ENCODE peak calls at places on chromosomes 3 and 15, in ten cellular contexts. E, S, U, F, H, D, Z, J, T and N are unnamed samples.

GRCh38 chr3:181264491-181264890 is 275.0 kb upstream of the DNAJC19 start:
- DNase-seq in E (no peak), S (no peak), U (no peak), F (no peak), H (no peak), D (no peak), Z (no peak), J (no peak), T (no peak), N (no peak)

GRCh38 chr15:39799552-39800011 is 16.9 kb upstream of the FSIP1 start:
- DNase-seq in E (no peak), S (no peak), U (no peak), F (no peak), H (no peak), D (no peak), Z (no peak), J (no peak), T (no peak), N (no peak)

GRCh38 chr3:20125912-20126311 is 60.1 kb downstream of the SGO1 start:
- DNase-seq in E (no peak), S (no peak), U (no peak), F (no peak), H (peak), D (no peak), Z (no peak), J (no peak), T (no peak), N (no peak)

GRCh38 chr15:77759896-77760592 is 127.3 kb upstream of the LINGO1 start:
- DNase-seq in E (no peak), S (peak), U (no peak), F (no peak), H (no peak), D (no peak), Z (no peak), J (no peak), T (no peak), N (no peak)

GRCh38 chr3:33884204-33884561 is 85.8 kb downstream of the PDCD6IP start:
- DNase-seq in E (no peak), S (peak), U (no peak), F (peak), H (peak), D (peak), Z (peak), J (no peak), T (no peak), N (peak)

GRCh38 chr15:66570327-66570726 is 4.5 kb upstream of the LCTL start:
- DNase-seq in E (no peak), S (no peak), U (no peak), F (no peak), H (no peak), D (no peak), Z (no peak), J (no peak), T (no peak), N (no peak)

GRCh38 chr3:181493423-181493822 is 218.3 kb upstream of the SOX2 start:
- DNase-seq in E (no peak), S (peak), U (peak), F (no peak), H (peak), D (peak), Z (no peak), J (peak), T (no peak), N (no peak)

GRCh38 chr15:51322622-51323296 is 15.6 kb downstream of the CYP19A1 start:
- DNase-seq in E (no peak), S (peak), U (no peak), F (no peak), H (peak), D (peak), Z (no peak), J (no peak), T (no peak), N (no peak)

GRCh38 chr3:140552403-140552802 is 125.5 kb upstream of the TRIM42 start:
- DNase-seq in E (no peak), S (no peak), U (no peak), F (no peak), H (peak), D (no peak), Z (no peak), J (no peak), T (no peak), N (no peak)
- TF ChIP-seq CTCF in E (no peak), S (no peak), U (peak), F (no peak), H (peak), D (no peak), Z (no peak), J (peak), T (no peak), N (no peak)

DNA sequence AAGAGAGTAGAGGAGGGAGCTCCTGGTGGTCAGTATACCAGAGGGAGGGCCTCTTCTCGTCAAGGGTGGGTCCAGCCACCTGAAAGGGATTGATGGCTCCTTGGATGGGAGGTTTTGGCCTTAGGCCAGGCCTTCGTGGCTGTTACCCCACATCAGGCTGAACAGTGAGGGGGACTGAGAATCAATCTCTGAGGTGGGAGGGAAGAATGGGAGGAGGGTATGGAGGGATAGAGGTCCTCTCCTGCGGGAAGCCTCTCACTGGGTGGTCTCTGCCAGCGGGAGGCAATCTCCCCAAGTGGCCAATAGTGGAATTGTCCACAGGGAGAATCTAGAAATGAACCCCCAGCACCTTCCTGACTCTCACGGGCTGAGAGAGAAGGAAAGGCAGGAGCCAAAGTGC is 53.5 kb downstream of the BSN start:
- DNase-seq in E (no peak), S (no peak), U (no peak), F (no peak), H (no peak), D (no peak), Z (no peak), J (no peak), T (no peak), N (no peak)
- TF ChIP-seq CTCF in E (no peak), S (peak), U (peak), F (no peak), H (peak), D (peak), Z (no peak), J (peak), T (no peak), N (peak)

GRCh38 chr3:101128786-101129185 is 135.6 kb upstream of the ABI3BP start:
- DNase-seq in E (no peak), S (no peak), U (peak), F (no peak), H (peak), D (no peak), Z (peak), J (no peak), T (no peak), N (no peak)

GRCh38 chr3:101127991-101128390 is 134.8 kb upstream of the ABI3BP start:
- DNase-seq in E (no peak), S (no peak), U (no peak), F (no peak), H (no peak), D (no peak), Z (no peak), J (no peak), T (no peak), N (no peak)

GRCh38 chr3:101133638-101134037 is 140.4 kb upstream of the ABI3BP start:
- DNase-seq in E (no peak), S (peak), U (no peak), F (no peak), H (no peak), D (no peak), Z (no peak), J (no peak), T (no peak), N (no peak)

GRCh38 chr3:101134331-101134730 is 141.1 kb upstream of the ABI3BP start:
- DNase-seq in E (no peak), S (no peak), U (no peak), F (no peak), H (no peak), D (no peak), Z (no peak), J (no peak), T (no peak), N (no peak)

GRCh38 chr3:101131767-101132166 is 138.5 kb upstream of the ABI3BP start:
- DNase-seq in E (no peak), S (no peak), U (no peak), F (peak), H (no peak), D (no peak), Z (no peak), J (no peak), T (no peak), N (no peak)
- TF ChIP-seq CTCF in E (no peak), S (no peak), U (no peak), F (no peak), H (no peak), D (peak), Z (no peak), J (no peak), T (no peak), N (peak)

GRCh38 chr15:80459380-80459779 is 55.2 kb downstream of the ARNT2 start:
- DNase-seq in E (no peak), S (no peak), U (no peak), F (no peak), H (no peak), D (no peak), Z (no peak), J (no peak), T (no peak), N (no peak)
- TF ChIP-seq CTCF in E (no peak), S (no peak), U (no peak), F (no peak), H (no peak), D (no peak), Z (no peak), J (no peak), T (no peak), N (no peak)

DNA sequence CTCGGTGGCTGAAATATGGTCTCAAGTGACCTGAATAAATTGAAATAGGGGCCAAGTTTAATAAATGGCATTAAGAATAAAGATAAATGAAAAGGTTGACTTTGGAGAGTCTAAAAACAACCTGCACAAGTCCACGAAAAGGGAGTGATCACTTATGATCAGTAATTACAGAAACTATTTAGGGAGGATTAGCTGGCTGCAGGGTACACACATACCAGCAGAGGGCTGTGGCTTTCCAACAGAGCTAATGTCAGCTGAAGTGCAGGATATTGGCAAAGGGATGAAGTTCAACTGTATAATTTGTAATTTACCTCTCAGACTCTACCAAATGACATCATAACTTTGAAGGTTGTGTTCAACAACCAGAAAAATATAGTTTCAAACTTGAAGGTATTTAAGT is 86.8 kb downstream of the SYNPR start:
- DNase-seq in E (peak), S (no peak), U (peak), F (peak), H (peak), D (no peak), Z (peak), J (no peak), T (no peak), N (no peak)
- TF ChIP-seq CTCF in E (peak), S (peak), U (no peak), F (no peak), H (peak), D (peak), Z (peak), J (peak), T (no peak), N (peak)

DNA sequence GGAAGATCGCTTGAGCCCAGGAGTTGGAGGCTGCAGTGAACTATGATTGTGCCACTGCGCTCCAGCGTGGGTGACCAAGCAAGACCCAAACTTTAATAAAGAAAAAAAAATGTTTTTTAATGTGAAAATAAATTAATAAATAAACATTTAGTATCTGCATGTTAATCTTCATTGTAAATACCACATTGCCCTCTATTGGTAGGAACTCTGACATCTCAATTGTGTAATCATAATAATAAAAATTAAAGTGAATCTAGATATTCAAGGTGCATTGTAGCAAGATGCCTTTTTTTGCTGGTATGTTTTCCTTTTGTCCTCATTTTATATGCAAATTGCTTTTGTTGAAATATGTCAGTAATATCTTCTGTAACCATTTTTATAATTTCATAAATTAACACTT is 95.0 kb upstream of the LIMD1 start:
- DNase-seq in E (peak), S (peak), U (peak), F (peak), H (peak), D (peak), Z (no peak), J (peak), T (no peak), N (peak)
- TF ChIP-seq CTCF in E (peak), S (peak), U (no peak), F (peak), H (peak), D (peak), Z (no peak), J (peak), T (no peak), N (peak)

GRCh38 chr3:87088366-87088983 is 97.5 kb upstream of the VGLL3 start:
- DNase-seq in E (no peak), S (peak), U (no peak), F (no peak), H (no peak), D (peak), Z (no peak), J (no peak), T (no peak), N (no peak)

GRCh38 chr3:87084868-87085267 is 93.9 kb upstream of the VGLL3 start:
- DNase-seq in E (no peak), S (no peak), U (peak), F (no peak), H (no peak), D (peak), Z (no peak), J (no peak), T (no peak), N (no peak)

DNA sequence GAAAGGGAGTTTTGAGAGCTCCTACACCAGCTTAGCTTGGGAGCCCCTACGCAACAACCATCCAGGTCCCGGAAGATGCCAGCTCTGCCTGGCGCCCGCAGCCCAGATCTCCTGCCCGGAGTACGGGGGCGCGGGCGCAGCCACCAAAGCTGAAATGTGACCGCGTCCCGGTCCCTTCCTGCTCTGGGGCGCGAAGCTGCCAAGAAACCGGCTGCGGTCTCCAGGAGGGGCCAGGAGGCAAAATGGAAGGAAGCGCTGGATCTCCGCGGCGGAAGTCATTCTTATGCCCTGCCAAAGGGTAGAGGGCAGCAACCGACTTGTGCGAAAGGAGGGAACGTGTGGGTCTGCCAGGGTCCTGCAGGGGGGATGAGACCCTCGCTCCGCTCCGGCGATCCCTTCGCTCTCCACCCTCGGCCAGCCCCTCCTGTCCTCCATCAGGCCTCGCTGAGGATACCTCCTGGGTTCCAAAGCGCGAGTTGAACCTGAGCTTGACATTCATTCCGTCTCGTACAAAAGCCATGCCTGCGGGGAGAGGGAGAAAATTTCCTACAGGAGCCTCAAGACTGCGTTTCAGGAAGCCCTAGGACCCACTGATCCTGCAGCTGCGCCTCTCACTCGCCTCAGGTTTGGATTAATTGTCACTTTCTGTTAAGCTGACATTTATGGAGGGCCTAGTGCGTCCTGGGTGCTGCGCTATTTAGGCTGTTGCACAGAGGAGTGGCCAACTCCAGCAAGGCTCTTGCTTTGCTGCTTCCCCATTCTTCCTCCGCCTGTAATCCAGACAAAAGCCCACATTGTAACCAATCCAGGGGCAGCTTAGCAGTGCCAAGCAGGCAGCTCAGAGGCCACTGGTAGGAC is 98.3 kb upstream of the VGLL3 start:
- DNase-seq in E (no peak), S (peak), U (peak), F (peak), H (peak), D (peak), Z (peak), J (no peak), T (peak), N (peak)
- TF ChIP-seq CTCF in E (no peak), S (no peak), U (no peak), F (no peak), H (no peak), D (no peak), Z (no peak), J (no peak), T (no peak), N (no peak)

GRCh38 chr15:37638139-37638538 is 296.3 kb upstream of the TMCO5A start:
- DNase-seq in E (no peak), S (no peak), U (no peak), F (no peak), H (peak), D (no peak), Z (no peak), J (no peak), T (no peak), N (no peak)

DNA sequence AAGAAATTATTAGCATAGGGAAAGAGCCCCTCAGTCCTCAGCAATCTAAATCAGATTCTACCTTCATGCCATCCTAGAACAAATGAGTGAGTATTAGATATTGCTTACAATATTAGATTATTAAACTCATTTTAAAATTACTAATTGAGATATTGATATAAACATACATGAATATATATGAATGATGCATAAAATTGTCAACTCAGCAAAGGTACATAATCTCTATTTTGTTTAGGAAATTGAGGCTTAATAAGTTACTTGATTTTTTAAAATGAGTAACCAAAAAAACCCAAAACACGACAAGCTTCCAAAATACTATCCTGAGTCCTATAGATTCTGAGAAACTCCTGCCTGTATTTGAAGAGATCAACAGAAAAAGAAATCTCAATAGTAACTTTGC is 297.7 kb upstream of the TMCO5A start:
- DNase-seq in E (no peak), S (no peak), U (no peak), F (no peak), H (no peak), D (no peak), Z (no peak), J (no peak), T (no peak), N (no peak)
- TF ChIP-seq CTCF in E (no peak), S (no peak), U (no peak), F (no peak), H (no peak), D (no peak), Z (no peak), J (no peak), T (no peak), N (no peak)

GRCh38 chr3:197801801-197802504 is 10.9 kb downstream of the LRCH3 start:
- DNase-seq in E (no peak), S (peak), U (peak), F (peak), H (peak), D (peak), Z (peak), J (no peak), T (no peak), N (peak)
- TF ChIP-seq CTCF in E (no peak), S (peak), U (peak), F (peak), H (peak), D (peak), Z (peak), J (peak), T (peak), N (peak)